ENCODE peak calls at places on chromosome 14, in four cellular contexts. P, O, C and B are unnamed samples.

GRCh38 chr14:102196436-102197230 is 56.9 kb downstream of the WDR20 start:
- DNase-seq in P (no peak), C (no peak), O (no peak), B (no peak)

GRCh38 chr14:33570717-33571058 is 380.2 kb downstream of the EGLN3 start:
- DNase-seq in P (no peak), O (no peak), C (no peak), B (no peak)

GRCh38 chr14:86543531-86543930 is 1013.6 kb downstream of the FLRT2 start:
- DNase-seq in P (no peak), C (no peak), O (no peak), B (no peak)

GRCh38 chr14:34301107-34301734 is 160.8 kb downstream of the SPTSSA start:
- DNase-seq in O (no peak), C (peak; percentile 12), P (no peak), B (peak; percentile 32)

GRCh38 chr14:76922599-76922998 is 96.4 kb downstream of the LRRC74A start:
- DNase-seq in C (peak; percentile 50), O (no peak), P (no peak), B (no peak)

GRCh38 chr14:71682337-71682736 is 249.9 kb upstream of the RGS6 start:
- DNase-seq in P (no peak), O (no peak), C (peak; percentile 82), B (no peak)

GRCh38 chr14:51180577-51180976 is 59.5 kb upstream of the TMX1 start:
- DNase-seq in O (no peak), P (no peak), C (no peak), B (no peak)

GRCh38 chr14:37142835-37143499 is 29.4 kb downstream of the SLC25A21 start:
- DNase-seq in C (peak; percentile 72), P (no peak), O (no peak), B (peak; percentile 58)

GRCh38 chr14:85175556-85175955 is 354.4 kb upstream of the FLRT2 start:
- DNase-seq in O (no peak), P (no peak), C (peak; percentile 79), B (no peak)

GRCh38 chr14:52703225-52703624 is 3.8 kb upstream of the PSMC6 start:
- DNase-seq in C (peak; percentile 98), O (no peak), P (no peak), B (peak; percentile 40)

GRCh38 chr14:58752782-58753181 is 115.0 kb downstream of the DACT1 start:
- DNase-seq in C (no peak), O (no peak), P (no peak), B (peak; percentile 36)

GRCh38 chr14:77026930-77027537 is 1.5 kb downstream of the IRF2BPL start:
- DNase-seq in O (no peak), P (no peak), C (peak; percentile 54), B (peak; percentile 40)

GRCh38 chr14:47626151-47627035 is 49.0 kb downstream of the MDGA2 start:
- DNase-seq in P (no peak), C (no peak), O (no peak), B (peak; percentile 61)
- H3K18ac ChIP-seq in P (no peak overlapping the region), C (no peak overlapping the region), O (no peak overlapping the region), B (no peak overlapping the region)

GRCh38 chr14:91252901-91253794 is 8.6 kb upstream of the GPR68 start:
- DNase-seq in C (no peak), P (peak; percentile 69), O (no peak), B (peak; percentile 26)
- H3K18ac ChIP-seq in C (no peak overlapping the region), P (no peak overlapping the region), O (peak overlapping the region; percentile 71), B (peak overlapping the region; percentile 7)

DNA sequence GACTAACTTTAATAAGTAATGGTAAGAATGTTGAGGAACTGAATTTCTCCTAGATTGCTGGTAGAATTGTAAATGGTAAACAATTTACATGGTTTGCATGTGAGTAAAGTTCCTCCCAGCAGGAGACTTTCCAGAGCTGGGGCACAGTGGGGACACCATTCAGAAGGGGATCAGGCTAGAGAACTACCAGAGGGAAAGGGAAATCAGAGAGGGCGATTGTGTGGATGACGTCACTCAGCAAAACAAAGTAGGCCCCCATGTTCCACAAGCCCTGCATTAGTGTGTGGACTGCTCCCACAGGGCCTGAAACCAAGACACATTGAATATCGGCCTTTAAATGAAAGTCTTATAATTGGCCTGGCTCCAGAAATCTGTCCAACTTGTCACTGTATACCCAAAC is 9.5 kb downstream of the RNASE11 start:
- DNase-seq in P (peak; percentile 83), C (no peak), O (peak; percentile 73), B (no peak)
- H3K18ac ChIP-seq in P (peak overlapping the region; percentile 56), C (no peak overlapping the region), O (no peak overlapping the region), B (no peak overlapping the region)

DNA sequence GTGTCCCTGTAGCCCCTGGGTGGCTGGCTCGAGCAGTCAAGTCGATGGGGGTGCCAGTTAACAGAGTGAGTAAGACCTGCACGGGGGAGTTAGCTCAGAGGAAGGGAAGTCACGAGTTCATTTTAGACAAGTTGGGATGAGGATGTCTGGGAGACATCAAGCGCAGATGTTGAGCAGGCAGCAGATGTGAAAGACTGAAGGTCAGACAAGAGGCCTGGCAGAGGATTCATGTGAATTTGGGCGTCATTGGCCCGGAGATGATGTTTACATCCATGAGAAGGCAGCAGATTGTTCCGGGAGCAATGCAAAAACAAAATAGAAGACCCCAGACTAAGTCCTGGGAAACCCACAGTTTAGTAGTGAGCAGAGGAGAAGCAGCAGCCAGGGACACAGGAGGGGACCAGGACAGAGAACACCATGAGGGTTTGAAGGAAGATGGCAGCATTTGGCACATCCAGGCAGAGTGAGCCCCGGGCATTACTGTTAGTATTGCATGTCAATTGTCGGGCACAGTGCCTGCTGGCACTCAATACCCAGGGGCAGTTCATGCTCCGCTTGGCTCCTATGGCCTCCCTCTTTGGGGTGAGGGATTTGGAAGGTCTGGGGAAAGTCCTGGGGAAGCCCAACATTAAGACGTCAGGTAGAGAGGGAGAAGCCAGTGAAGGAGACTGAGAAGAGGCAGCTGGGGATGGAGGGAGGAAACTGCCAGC is 15.1 kb downstream of the LTBP2 start:
- DNase-seq in C (peak; percentile 94), P (no peak), O (no peak), B (no peak)
- H3K18ac ChIP-seq in C (peak overlapping the region; percentile 46), P (no peak overlapping the region), O (no peak overlapping the region), B (no peak overlapping the region)

DNA sequence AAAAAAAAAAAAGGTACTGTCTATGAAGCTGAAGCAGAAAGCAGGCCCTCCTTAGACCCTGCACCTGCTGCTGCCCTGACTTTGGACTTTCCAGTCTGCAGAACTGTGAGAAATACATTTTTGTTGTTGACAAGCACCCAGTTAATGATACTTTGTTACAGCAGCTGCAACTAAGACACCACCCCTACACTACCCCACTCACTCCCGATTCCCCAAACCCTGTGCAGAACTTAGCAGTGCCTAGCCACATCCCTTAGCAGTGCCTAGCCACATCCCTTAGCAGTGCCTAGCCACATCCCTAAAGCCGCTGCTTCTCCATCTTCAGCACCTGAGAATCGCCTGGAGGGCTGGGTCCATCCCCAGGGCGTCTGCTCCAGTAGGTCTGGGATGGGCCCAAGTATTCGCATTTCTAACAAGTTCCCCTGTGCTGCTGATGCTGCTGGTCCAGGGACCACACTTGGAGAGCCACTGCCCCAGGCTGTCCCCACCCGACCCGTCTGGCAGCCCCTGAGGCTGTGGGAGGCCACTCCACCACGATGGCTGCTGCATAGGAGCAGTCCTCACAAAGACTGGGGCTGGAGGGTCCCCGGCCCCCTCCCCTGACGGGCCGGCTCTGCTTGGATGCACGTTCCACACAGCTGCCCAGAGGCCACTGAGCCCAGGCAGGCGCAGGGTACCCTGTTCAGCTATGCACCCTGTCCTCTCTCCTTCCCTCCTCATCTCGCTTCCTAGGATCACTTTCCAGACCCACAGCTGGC is 10.9 kb upstream of the PPP1R13B start:
- DNase-seq in P (peak; percentile 30), C (no peak), O (no peak), B (no peak)
- H3K18ac ChIP-seq in P (no peak overlapping the region), C (no peak overlapping the region), O (no peak overlapping the region), B (no peak overlapping the region)